ENCODE peak calls at places on chromosome 12, in five cellular contexts. X is OCI-LY7, E is PC-3, R is SK-N-SH, G is HCT116. M is an unnamed sample. For H3K4me1, the result is how much of the 10 kb centered on the place peaks cover.

GRCh38 chr12:60173213-60174170 is 577.7 kb downstream of the SLC16A7 start:
- DNase-seq in X (no peak), E (no peak), R (no peak), G (no peak), M (no peak)

GRCh38 chr12:6612247-6612646 is 5.1 kb upstream of the CHD4 start:
- DNase-seq in X (peak), E (no peak), R (no peak), G (no peak), M (peak)

GRCh38 chr12:108234155-108234554 is 105.0 kb downstream of the CMKLR1 start:
- DNase-seq in X (no peak), E (no peak), R (peak), G (no peak), M (no peak)

GRCh38 chr12:106288510-106289195 is 13.9 kb upstream of the TCP11L2 start:
- DNase-seq in X (no peak), E (peak), R (no peak), G (peak), M (no peak)

GRCh38 chr12:3515506-3515905 is 24.5 kb downstream of the PRMT8 start:
- DNase-seq in X (no peak), E (no peak), R (no peak), G (no peak), M (no peak)

GRCh38 chr12:96578526-96579125 is 89.2 kb downstream of the CFAP54 start:
- DNase-seq in X (peak), E (peak), R (peak), G (peak), M (peak)

GRCh38 chr12:122979001-122979907 is 1.2 kb upstream of the ARL6IP4 start:
- DNase-seq in X (no peak), E (no peak), R (peak), G (no peak), M (no peak)

GRCh38 chr12:58148405-58148804 is 207.0 kb downstream of the ATP23 start:
- DNase-seq in X (no peak), E (peak), R (peak), G (peak), M (no peak)

GRCh38 chr12:53976172-53976822 is 1.5 kb upstream of the HOTAIR start:
- DNase-seq in X (no peak), E (no peak), R (no peak), G (no peak), M (no peak)

GRCh38 chr12:65535951-65536350 is 257.5 kb downstream of the MSRB3 start:
- DNase-seq in X (no peak), E (no peak), R (no peak), G (no peak), M (no peak)

GRCh38 chr12:104715562-104716182 is 242.4 kb downstream of the SLC41A2 start:
- DNase-seq in X (peak), E (no peak), R (peak), G (no peak), M (no peak)

GRCh38 chr12:111773801-111774551 is 7.2 kb downstream of the ALDH2 start:
- DNase-seq in X (no peak), E (no peak), R (no peak), G (no peak), M (peak)

GRCh38 chr12:124742702-124743101 is 121.0 kb downstream of the SCARB1 start:
- DNase-seq in X (no peak), E (no peak), R (peak), G (no peak), M (no peak)

GRCh38 chr12:92628476-92628875 is 74.3 kb upstream of the PLEKHG7 start:
- DNase-seq in X (no peak), E (no peak), R (no peak), G (no peak), M (no peak)

GRCh38 chr12:145369-145960 is 68.5 kb downstream of the SLC6A12 start:
- DNase-seq in X (no peak), E (no peak), R (no peak), G (no peak), M (no peak)

GRCh38 chr12:127546721-127547505 is 720.1 kb upstream of the TMEM132C start:
- DNase-seq in X (no peak), E (no peak), R (no peak), G (no peak), M (no peak)

GRCh38 chr12:25054076-25054782 is 105.3 kb upstream of the BCAT1 start:
- DNase-seq in X (peak), E (peak), R (no peak), G (no peak), M (no peak)

GRCh38 chr12:25051583-25052190 is 102.8 kb upstream of the BCAT1 start:
- DNase-seq in X (peak), E (no peak), R (no peak), G (no peak), M (peak)

GRCh38 chr12:25053021-25053271 is 104.0 kb upstream of the BCAT1 start:
- DNase-seq in X (peak), E (no peak), R (no peak), G (no peak), M (no peak)

GRCh38 chr12:25051171-25051570 is 102.3 kb upstream of the BCAT1 start:
- DNase-seq in X (no peak), E (no peak), R (no peak), G (no peak), M (no peak)

DNA sequence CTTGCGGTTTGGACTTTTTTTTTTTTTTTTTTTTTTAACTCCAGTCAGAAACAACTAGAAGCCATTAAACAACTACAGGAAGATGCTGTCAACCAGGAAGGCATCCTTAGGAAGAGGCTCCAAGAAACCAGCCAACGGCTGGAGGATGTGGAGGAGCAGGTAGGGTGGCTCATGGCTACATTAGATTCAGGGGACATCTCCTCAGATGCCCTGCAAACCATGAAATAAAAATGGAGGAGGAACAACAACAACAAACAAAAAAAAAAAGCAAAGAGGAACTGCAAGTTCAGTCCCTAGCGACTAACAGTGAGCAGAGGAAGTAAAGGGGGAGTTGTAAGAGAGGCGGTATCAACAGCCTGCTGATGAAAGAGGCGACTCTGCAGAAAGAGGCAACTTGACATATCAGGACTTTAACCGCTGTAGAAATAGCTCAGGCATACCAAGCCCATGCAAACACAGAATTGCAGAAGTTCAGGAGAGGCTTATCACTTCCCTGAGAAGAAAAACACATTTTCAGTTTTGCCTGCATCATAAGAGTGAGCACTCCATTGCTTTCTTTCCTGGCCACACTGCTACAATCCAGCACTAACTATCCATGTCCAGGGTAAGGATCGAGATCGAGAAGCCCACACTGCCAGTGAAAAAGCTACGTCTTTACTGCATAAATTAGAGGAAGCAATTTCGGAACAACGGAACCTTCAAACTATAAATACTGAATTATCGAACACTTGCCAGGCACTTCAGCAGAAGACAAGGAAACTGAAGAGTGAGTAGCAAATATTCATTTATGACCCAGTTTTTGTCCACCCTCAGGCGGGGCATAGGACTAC is 103.5 kb upstream of the BCAT1 start:
- DNase-seq in X (peak), E (no peak), R (no peak), G (no peak), M (peak)
- H3K4me3 ChIP-seq in X (peak), E (no peak), R (no peak), G (peak), M (peak)

DNA sequence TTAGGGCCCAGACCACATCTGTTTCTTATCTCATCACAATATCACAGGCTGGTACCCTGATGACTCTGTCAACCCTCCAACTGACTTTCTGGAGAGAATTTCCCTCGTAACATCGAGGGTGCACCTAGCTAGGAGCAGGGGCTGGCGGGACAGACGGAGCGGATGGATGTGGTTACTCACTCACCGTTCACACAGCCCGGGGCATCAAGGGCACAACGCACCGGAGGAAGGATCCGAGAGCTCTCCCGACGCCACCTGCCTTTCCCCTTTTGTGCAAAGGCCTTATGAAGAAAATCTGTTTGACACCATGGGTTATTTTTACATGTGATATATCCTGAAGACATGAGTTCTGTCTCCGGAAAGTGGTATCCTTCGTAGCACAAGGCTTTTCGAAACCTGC is 31.4 kb downstream of the SLC15A4 start:
- DNase-seq in X (no peak), E (no peak), R (peak), G (no peak), M (no peak)
- H3K4me1 ChIP-seq in X (half or more), E (under half), R (under half), G (under half), M (under half)

GRCh38 chr12:87280356-87280755 is 748.8 kb downstream of the C12orf50 start:
- DNase-seq in X (peak), E (no peak), R (no peak), G (no peak), M (peak)

GRCh38 chr12:87270894-87271293 is 758.3 kb downstream of the C12orf50 start:
- DNase-seq in X (no peak), E (peak), R (no peak), G (no peak), M (no peak)

GRCh38 chr12:87272846-87273245 is 756.4 kb downstream of the C12orf50 start:
- DNase-seq in X (no peak), E (no peak), R (no peak), G (no peak), M (no peak)

GRCh38 chr12:87274594-87275245 is 754.5 kb downstream of the C12orf50 start:
- DNase-seq in X (peak), E (peak), R (peak), G (peak), M (peak)
- TF ChIP-seq EZH2phosphoT487 in X (no peak), E (no peak), R (no peak), G (no peak), M (no peak)

GRCh38 chr12:19544351-19544750 is 105.1 kb downstream of the AEBP2 start:
- DNase-seq in X (no peak), E (no peak), R (no peak), G (no peak), M (no peak)

GRCh38 chr12:19550626-19551025 is 111.3 kb downstream of the AEBP2 start:
- DNase-seq in X (no peak), E (no peak), R (no peak), G (no peak), M (no peak)

GRCh38 chr12:19546027-19546426 is 106.7 kb downstream of the AEBP2 start:
- DNase-seq in X (no peak), E (no peak), R (no peak), G (no peak), M (no peak)

GRCh38 chr12:19547258-19547657 is 108.0 kb downstream of the AEBP2 start:
- DNase-seq in X (no peak), E (no peak), R (no peak), G (no peak), M (no peak)

GRCh38 chr12:19546611-19547162 is 107.4 kb downstream of the AEBP2 start:
- DNase-seq in X (no peak), E (no peak), R (no peak), G (no peak), M (no peak)
- H3K4me3 ChIP-seq in X (no peak), E (no peak), R (no peak), G (no peak), M (no peak)

M was measured in MM.1S.